ENCODE peak calls at places on chromosomes 6 and 20, in eight cellular contexts. One of them, this sample, is unnamed.

GRCh38 chr20:18032977-18033892 is 24.5 kb downstream of the OVOL2 start:
- DNase-seq in heart right ventricle: no peak
- DNase-seq in aorta: no peak
- DNase-seq in stomach: no peak
- DNase-seq in lower lobe of right lung: no peak
- DNase-seq in astrocyte: no peak
- DNase-seq in IMR-90: peak; percentile 4
- DNase-seq in heart left ventricle: no peak
- DNase-seq in this sample: no peak

GRCh38 chr20:14720251-14720650 is 382.8 kb upstream of the FLRT3 start:
- DNase-seq in heart left ventricle: no peak
- DNase-seq in stomach: no peak
- DNase-seq in lower lobe of right lung: no peak
- DNase-seq in astrocyte: no peak
- DNase-seq in IMR-90: no peak
- DNase-seq in heart right ventricle: no peak
- DNase-seq in aorta: no peak
- DNase-seq in this sample: no peak

GRCh38 chr6:109002100-109002697 is 92.4 kb downstream of the SESN1 start:
- DNase-seq in lower lobe of right lung: no peak
- DNase-seq in aorta: no peak
- DNase-seq in heart right ventricle: no peak
- DNase-seq in stomach: no peak
- DNase-seq in astrocyte: peak; percentile 22
- DNase-seq in heart left ventricle: no peak
- DNase-seq in IMR-90: peak; percentile 8
- DNase-seq in this sample: no peak

GRCh38 chr6:34469499-34469898 is 3.6 kb downstream of the PACSIN1 start:
- DNase-seq in heart left ventricle: no peak
- DNase-seq in IMR-90: no peak
- DNase-seq in lower lobe of right lung: no peak
- DNase-seq in heart right ventricle: no peak
- DNase-seq in stomach: no peak
- DNase-seq in aorta: no peak
- DNase-seq in astrocyte: no peak
- DNase-seq in this sample: no peak

GRCh38 chr6:108694816-108695215 is 134.1 kb downstream of the FOXO3 start:
- DNase-seq in heart right ventricle: no peak
- DNase-seq in lower lobe of right lung: no peak
- DNase-seq in heart left ventricle: no peak
- DNase-seq in stomach: no peak
- DNase-seq in aorta: no peak
- DNase-seq in IMR-90: no peak
- DNase-seq in astrocyte: no peak
- DNase-seq in this sample: no peak

GRCh38 chr6:66032626-66033025 is 325.6 kb upstream of the EYS start:
- DNase-seq in aorta: no peak
- DNase-seq in IMR-90: no peak
- DNase-seq in astrocyte: no peak
- DNase-seq in stomach: no peak
- DNase-seq in lower lobe of right lung: no peak
- DNase-seq in heart right ventricle: no peak
- DNase-seq in heart left ventricle: no peak
- DNase-seq in this sample: no peak

GRCh38 chr20:24773751-24774201 is 175.3 kb upstream of the CST7 start:
- DNase-seq in heart right ventricle: no peak
- DNase-seq in IMR-90: peak; percentile 72
- DNase-seq in stomach: peak; percentile 4
- DNase-seq in heart left ventricle: no peak
- DNase-seq in astrocyte: peak; percentile 97
- DNase-seq in aorta: no peak
- DNase-seq in lower lobe of right lung: no peak
- DNase-seq in this sample: no peak

GRCh38 chr6:52718535-52718934 is 44.7 kb downstream of the GSTA2 start:
- DNase-seq in stomach: no peak
- DNase-seq in aorta: no peak
- DNase-seq in IMR-90: peak; percentile 17
- DNase-seq in astrocyte: peak; percentile 14
- DNase-seq in heart left ventricle: no peak
- DNase-seq in heart right ventricle: no peak
- DNase-seq in lower lobe of right lung: no peak
- DNase-seq in this sample: no peak

GRCh38 chr6:100846276-100846675 is 34.9 kb downstream of the ASCC3 start:
- DNase-seq in IMR-90: no peak
- DNase-seq in aorta: no peak
- DNase-seq in heart right ventricle: no peak
- DNase-seq in heart left ventricle: no peak
- DNase-seq in astrocyte: no peak
- DNase-seq in stomach: no peak
- DNase-seq in lower lobe of right lung: no peak
- DNase-seq in this sample: no peak

GRCh38 chr6:133730881-133731280 is 158.0 kb upstream of the TCF21 start:
- DNase-seq in aorta: no peak
- DNase-seq in heart right ventricle: no peak
- DNase-seq in stomach: no peak
- DNase-seq in astrocyte: peak; percentile 10
- DNase-seq in lower lobe of right lung: no peak
- DNase-seq in IMR-90: peak; percentile 60
- DNase-seq in heart left ventricle: no peak
- DNase-seq in this sample: no peak

GRCh38 chr6:124522335-124522734 is 439.9 kb upstream of the RNF217 start:
- DNase-seq in stomach: no peak
- DNase-seq in heart right ventricle: no peak
- DNase-seq in heart left ventricle: no peak
- DNase-seq in astrocyte: no peak
- DNase-seq in IMR-90: no peak
- DNase-seq in lower lobe of right lung: no peak
- DNase-seq in aorta: no peak
- DNase-seq in this sample: no peak

GRCh38 chr6:19375613-19376012 is 461.6 kb upstream of the ID4 start:
- DNase-seq in heart left ventricle: no peak
- DNase-seq in aorta: no peak
- DNase-seq in astrocyte: no peak
- DNase-seq in stomach: no peak
- DNase-seq in IMR-90: no peak
- DNase-seq in heart right ventricle: no peak
- DNase-seq in lower lobe of right lung: no peak
- DNase-seq in this sample: no peak

GRCh38 chr6:42898891-42899361 is 16.9 kb upstream of the PTCRA start:
- DNase-seq in aorta: peak; percentile 62
- DNase-seq in astrocyte: peak; percentile 32
- DNase-seq in stomach: peak; percentile 76
- DNase-seq in IMR-90: peak; percentile 63
- DNase-seq in lower lobe of right lung: peak; percentile 63
- DNase-seq in heart left ventricle: peak; percentile 65
- DNase-seq in heart right ventricle: no peak
- DNase-seq in this sample: peak; percentile 88

DNA sequence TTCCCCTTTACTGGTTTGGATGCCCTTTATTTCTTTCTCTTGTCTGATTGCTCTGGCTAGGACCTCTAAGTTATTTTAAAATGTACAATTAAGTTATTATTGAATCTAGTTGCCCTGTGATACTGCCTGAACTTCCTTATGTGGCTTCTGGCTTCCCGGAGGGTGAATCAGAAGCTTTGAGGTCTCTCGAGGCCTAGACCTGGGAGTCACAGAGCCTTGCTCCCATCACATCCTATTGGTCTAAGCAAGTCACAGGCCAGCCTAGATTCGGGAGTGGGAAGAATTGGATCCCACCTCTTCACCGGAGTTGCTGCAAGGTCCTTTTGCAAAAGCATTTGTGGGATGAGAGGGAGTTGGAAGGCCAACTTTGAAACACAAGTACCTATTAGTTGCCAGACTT is 15.2 kb downstream of the BCAS4 start:
- DNase-seq in IMR-90: no peak
- DNase-seq in lower lobe of right lung: no peak
- DNase-seq in aorta: no peak
- DNase-seq in heart right ventricle: no peak
- DNase-seq in heart left ventricle: no peak
- DNase-seq in astrocyte: no peak
- DNase-seq in stomach: no peak
- DNase-seq in this sample: no peak
- H3K4me3 ChIP-seq in IMR-90: no peak overlapping the region
- H3K4me3 ChIP-seq in lower lobe of right lung: no peak overlapping the region
- H3K4me3 ChIP-seq in aorta: no peak overlapping the region
- H3K4me3 ChIP-seq in heart right ventricle: no peak overlapping the region
- H3K4me3 ChIP-seq in heart left ventricle: no peak overlapping the region
- H3K4me3 ChIP-seq in astrocyte: no peak overlapping the region
- H3K4me3 ChIP-seq in stomach: no peak overlapping the region
- H3K4me3 ChIP-seq in this sample: no peak overlapping the region

GRCh38 chr6:30283761-30284160 is 43.0 kb upstream of the TRIM39 start:
- DNase-seq in IMR-90: no peak
- DNase-seq in astrocyte: peak; percentile 2
- DNase-seq in lower lobe of right lung: no peak
- DNase-seq in heart right ventricle: no peak
- DNase-seq in stomach: no peak
- DNase-seq in aorta: no peak
- DNase-seq in heart left ventricle: no peak
- DNase-seq in this sample: no peak

GRCh38 chr6:30282522-30282921 is 44.2 kb upstream of the TRIM39 start:
- DNase-seq in IMR-90: no peak
- DNase-seq in aorta: no peak
- DNase-seq in heart left ventricle: no peak
- DNase-seq in astrocyte: no peak
- DNase-seq in lower lobe of right lung: no peak
- DNase-seq in heart right ventricle: no peak
- DNase-seq in stomach: no peak
- DNase-seq in this sample: no peak

DNA sequence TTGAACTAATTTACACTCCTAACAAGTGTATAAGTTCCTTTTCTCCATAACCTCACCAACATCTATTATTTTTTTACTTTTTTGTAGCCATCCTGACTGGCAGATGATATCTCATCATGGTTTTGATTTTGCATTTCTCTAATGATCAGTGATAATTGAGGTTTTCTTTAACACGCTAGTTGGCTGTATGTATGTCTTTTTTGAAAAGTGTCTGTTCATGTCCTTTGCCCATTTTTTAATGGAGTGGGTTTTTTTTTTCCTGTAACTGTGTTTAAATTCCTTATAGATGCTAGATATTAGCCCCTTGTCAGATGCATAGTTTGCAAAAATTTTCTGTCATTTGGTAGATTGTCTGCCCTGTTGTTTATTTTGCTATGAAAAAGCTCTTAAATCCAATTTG is 39.6 kb upstream of the TRIM39 start:
- DNase-seq in heart right ventricle: no peak
- DNase-seq in IMR-90: no peak
- DNase-seq in heart left ventricle: no peak
- DNase-seq in stomach: no peak
- DNase-seq in astrocyte: no peak
- DNase-seq in lower lobe of right lung: no peak
- DNase-seq in aorta: no peak
- DNase-seq in this sample: no peak
- H3K9me3 ChIP-seq in heart right ventricle: peaks cover 43% of the 10 kb centered on the region
- H3K9me3 ChIP-seq in IMR-90: peaks cover 33% of the 10 kb centered on the region
- H3K9me3 ChIP-seq in heart left ventricle: peaks cover 60% of the 10 kb centered on the region
- H3K9me3 ChIP-seq in stomach: peaks cover 76% of the 10 kb centered on the region
- H3K9me3 ChIP-seq in astrocyte: peaks cover 37% of the 10 kb centered on the region
- H3K9me3 ChIP-seq in lower lobe of right lung: peaks cover 47% of the 10 kb centered on the region
- H3K9me3 ChIP-seq in aorta: peaks cover 23% of the 10 kb centered on the region
- H3K9me3 ChIP-seq in this sample: peaks cover 22% of the 10 kb centered on the region

GRCh38 chr6:169190144-169190584 is 63.5 kb downstream of the THBS2 start:
- DNase-seq in IMR-90: peak; percentile 89
- DNase-seq in heart right ventricle: peak; percentile 71
- DNase-seq in astrocyte: peak; percentile 98
- DNase-seq in lower lobe of right lung: no peak
- DNase-seq in aorta: peak; percentile 92
- DNase-seq in stomach: no peak
- DNase-seq in heart left ventricle: peak; percentile 67
- DNase-seq in this sample: no peak

GRCh38 chr6:169189686-169190085 is 64.0 kb downstream of the THBS2 start:
- DNase-seq in lower lobe of right lung: no peak
- DNase-seq in heart right ventricle: no peak
- DNase-seq in heart left ventricle: no peak
- DNase-seq in stomach: no peak
- DNase-seq in IMR-90: peak; percentile 26
- DNase-seq in aorta: no peak
- DNase-seq in astrocyte: no peak
- DNase-seq in this sample: no peak

GRCh38 chr6:169189227-169189626 is 64.4 kb downstream of the THBS2 start:
- DNase-seq in heart left ventricle: no peak
- DNase-seq in aorta: no peak
- DNase-seq in IMR-90: no peak
- DNase-seq in lower lobe of right lung: no peak
- DNase-seq in astrocyte: no peak
- DNase-seq in heart right ventricle: no peak
- DNase-seq in stomach: no peak
- DNase-seq in this sample: no peak

GRCh38 chr6:169186496-169187169 is 67.0 kb downstream of the THBS2 start:
- DNase-seq in astrocyte: no peak
- DNase-seq in heart left ventricle: no peak
- DNase-seq in lower lobe of right lung: no peak
- DNase-seq in stomach: no peak
- DNase-seq in heart right ventricle: no peak
- DNase-seq in IMR-90: no peak
- DNase-seq in aorta: no peak
- DNase-seq in this sample: no peak

GRCh38 chr6:169188051-169188863 is 65.4 kb downstream of the THBS2 start:
- DNase-seq in astrocyte: peak; percentile 99
- DNase-seq in heart left ventricle: no peak
- DNase-seq in IMR-90: peak; percentile 100
- DNase-seq in stomach: no peak
- DNase-seq in aorta: no peak
- DNase-seq in heart right ventricle: no peak
- DNase-seq in lower lobe of right lung: no peak
- DNase-seq in this sample: no peak
- H3K4me3 ChIP-seq in astrocyte: no peak overlapping the region
- H3K4me3 ChIP-seq in heart left ventricle: no peak overlapping the region
- H3K4me3 ChIP-seq in IMR-90: no peak overlapping the region
- H3K4me3 ChIP-seq in stomach: no peak overlapping the region
- H3K4me3 ChIP-seq in aorta: no peak overlapping the region
- H3K4me3 ChIP-seq in heart right ventricle: no peak overlapping the region
- H3K4me3 ChIP-seq in lower lobe of right lung: no peak overlapping the region
- H3K4me3 ChIP-seq in this sample: no peak overlapping the region

GRCh38 chr6:14468656-14469321 is 351.2 kb downstream of the CD83 start:
- DNase-seq in stomach: no peak
- DNase-seq in IMR-90: no peak
- DNase-seq in heart left ventricle: no peak
- DNase-seq in heart right ventricle: no peak
- DNase-seq in lower lobe of right lung: no peak
- DNase-seq in aorta: no peak
- DNase-seq in astrocyte: no peak
- DNase-seq in this sample: peak; percentile 11

GRCh38 chr6:14467591-14467990 is 350.0 kb downstream of the CD83 start:
- DNase-seq in heart left ventricle: no peak
- DNase-seq in IMR-90: peak; percentile 80
- DNase-seq in lower lobe of right lung: no peak
- DNase-seq in aorta: no peak
- DNase-seq in heart right ventricle: no peak
- DNase-seq in stomach: no peak
- DNase-seq in astrocyte: peak; percentile 64
- DNase-seq in this sample: no peak

GRCh38 chr6:14464716-14465115 is 347.1 kb downstream of the CD83 start:
- DNase-seq in lower lobe of right lung: no peak
- DNase-seq in IMR-90: no peak
- DNase-seq in stomach: no peak
- DNase-seq in heart left ventricle: no peak
- DNase-seq in aorta: no peak
- DNase-seq in heart right ventricle: no peak
- DNase-seq in astrocyte: no peak
- DNase-seq in this sample: no peak

GRCh38 chr6:14464049-14464448 is 346.5 kb downstream of the CD83 start:
- DNase-seq in IMR-90: no peak
- DNase-seq in heart right ventricle: no peak
- DNase-seq in stomach: no peak
- DNase-seq in astrocyte: no peak
- DNase-seq in lower lobe of right lung: no peak
- DNase-seq in aorta: no peak
- DNase-seq in heart left ventricle: no peak
- DNase-seq in this sample: no peak

GRCh38 chr6:14466278-14466677 is 348.7 kb downstream of the CD83 start:
- DNase-seq in astrocyte: peak; percentile 72
- DNase-seq in heart left ventricle: no peak
- DNase-seq in aorta: no peak
- DNase-seq in heart right ventricle: no peak
- DNase-seq in lower lobe of right lung: no peak
- DNase-seq in stomach: no peak
- DNase-seq in IMR-90: peak; percentile 58
- DNase-seq in this sample: no peak
- H3K9me3 ChIP-seq in astrocyte: no peaks in the 10 kb centered on the region
- H3K9me3 ChIP-seq in heart left ventricle: peaks cover 9% of the 10 kb centered on the region
- H3K9me3 ChIP-seq in aorta: no peaks in the 10 kb centered on the region
- H3K9me3 ChIP-seq in heart right ventricle: no peaks in the 10 kb centered on the region
- H3K9me3 ChIP-seq in lower lobe of right lung: no peaks in the 10 kb centered on the region
- H3K9me3 ChIP-seq in stomach: peaks cover 6% of the 10 kb centered on the region
- H3K9me3 ChIP-seq in IMR-90: no peaks in the 10 kb centered on the region
- H3K9me3 ChIP-seq in this sample: no peaks in the 10 kb centered on the region